ENCODE peak calls at places on chromosomes 5 and 9, in eight cellular contexts. J, C, Y, A, Z, W, X and F are unnamed samples.

GRCh38 chr5:73454379-73455036 is 5.9 kb upstream of the FOXD1 start:
- DNase-seq in X (no peak), W (peak; percentile 56), Z (peak; percentile 58), A (peak; percentile 42), Y (peak; percentile 59), C (peak; percentile 82), J (no peak), F (no peak)

GRCh38 chr5:117065800-117066199 is 491.2 kb upstream of the SEMA6A start:
- DNase-seq in W (no peak), Y (no peak), A (no peak), J (no peak), C (no peak), Z (no peak), X (no peak), F (no peak)

GRCh38 chr5:97936246-97936645 is 753.2 kb upstream of the RIOK2 start:
- DNase-seq in A (peak; percentile 30), C (no peak), X (no peak), Z (no peak), W (no peak), J (no peak), Y (no peak), F (no peak)

GRCh38 chr5:107290780-107291398 is 379.8 kb downstream of the EFNA5 start:
- DNase-seq in X (no peak), A (no peak), C (no peak), Z (no peak), W (no peak), Y (no peak), J (no peak), F (no peak)

GRCh38 chr9:80605129-80605528 is 1033.4 kb downstream of the TLE4 start:
- DNase-seq in A (peak; percentile 34), C (peak; percentile 41), Y (no peak), W (no peak), Z (peak; percentile 59), X (no peak), J (no peak), F (no peak)

GRCh38 chr5:179486596-179487051 is 63.7 kb upstream of the RUFY1 start:
- DNase-seq in W (no peak), Y (no peak), J (no peak), X (no peak), A (peak; percentile 9), C (no peak), Z (peak; percentile 49), F (no peak)

GRCh38 chr5:132830436-132831094 is at the start of gene SHROOM1:
- DNase-seq in Z (peak; percentile 55), A (peak; percentile 49), J (peak; percentile 88), Y (peak; percentile 82), X (peak; percentile 85), C (no peak), W (peak; percentile 82), F (peak; percentile 91)

GRCh38 chr9:93941493-93941892 is 13.7 kb downstream of the BARX1 start:
- DNase-seq in J (no peak), C (no peak), X (no peak), Z (no peak), W (no peak), Y (no peak), A (no peak), F (no peak)

GRCh38 chr5:1009359-1010180 is 968 bp downstream of the NKD2 start:
- DNase-seq in J (no peak), X (peak; percentile 30), W (no peak), A (no peak), Z (no peak), C (no peak), Y (no peak), F (no peak)

GRCh38 chr5:178630475-178630930 is 3.7 kb upstream of the CLK4 start:
- DNase-seq in Y (no peak), W (no peak), C (peak; percentile 90), Z (no peak), A (peak; percentile 14), J (no peak), X (no peak), F (no peak)

GRCh38 chr9:34559616-34560546 is 29.6 kb downstream of the CNTFR start:
- DNase-seq in J (no peak), C (peak; percentile 62), X (no peak), A (peak; percentile 70), W (no peak), Z (peak; percentile 76), Y (peak; percentile 60), F (no peak)

GRCh38 chr9:110105107-110105506 is 102.9 kb downstream of the C9orf152 start:
- DNase-seq in X (no peak), C (no peak), Z (peak; percentile 88), J (no peak), A (peak; percentile 91), W (no peak), Y (no peak), F (no peak)

GRCh38 chr9:131640438-131641181 is 95.3 kb downstream of the PRRT1B start:
- DNase-seq in C (peak; percentile 68), W (no peak), A (peak; percentile 49), Y (no peak), Z (no peak), J (no peak), X (no peak), F (no peak)
- TF ChIP-seq CTCF in C (no peak), W (no peak), A (no peak), Y (no peak), Z (peak; percentile 2), J (no peak), X (no peak), F (no peak)

GRCh38 chr5:69265931-69266330 is 31.2 kb downstream of the CDK7 start:
- DNase-seq in J (no peak), Y (no peak), X (peak; percentile 48), W (peak; percentile 15), C (no peak), A (no peak), Z (peak; percentile 4), F (no peak)
- TF ChIP-seq CTCF in J (peak; percentile 30), Y (no peak), X (peak; percentile 22), W (peak; percentile 26), C (peak; percentile 42), A (peak; percentile 34), Z (peak; percentile 33), F (peak; percentile 26)

DNA sequence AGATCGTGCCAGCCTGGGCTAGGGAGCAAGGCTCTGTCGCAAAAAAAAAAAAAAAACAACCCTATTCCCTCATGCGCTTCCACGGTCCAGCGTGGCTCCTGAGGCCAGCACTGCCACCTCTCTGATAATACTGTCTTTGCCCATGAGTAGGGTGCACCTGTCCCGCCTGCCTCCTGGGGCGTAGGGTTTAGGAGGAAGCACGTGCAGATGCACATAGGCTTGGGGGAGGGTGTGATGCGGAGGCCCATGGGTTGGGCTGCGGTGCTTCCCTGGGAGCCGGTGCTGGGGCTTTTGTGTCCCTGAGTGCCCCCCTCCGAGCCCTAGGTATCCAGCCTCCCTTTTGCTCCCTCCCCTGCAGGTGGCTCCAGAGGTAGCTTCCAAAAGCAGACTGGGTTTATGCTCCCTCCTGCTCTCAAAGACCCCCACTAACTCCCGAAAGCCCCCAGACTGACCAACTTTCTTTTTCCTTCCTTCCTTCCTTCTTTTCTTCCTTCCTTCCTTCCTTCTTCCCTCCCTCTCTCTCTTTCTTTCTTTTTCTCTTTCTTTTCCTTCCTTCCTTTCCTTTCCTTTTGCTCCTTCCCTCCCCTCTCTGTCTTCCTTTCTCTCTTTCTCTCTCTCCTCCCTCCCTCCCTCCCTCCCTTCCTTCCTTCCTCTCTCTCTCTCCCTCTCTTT is 12.8 kb downstream of the FGFR4 start:
- DNase-seq in J (no peak), X (no peak), Z (no peak), C (no peak), W (no peak), A (no peak), Y (peak; percentile 41), F (no peak)
- TF ChIP-seq CTCF in J (no peak), X (no peak), Z (no peak), C (no peak), W (no peak), A (no peak), Y (peak; percentile 2), F (no peak)

DNA sequence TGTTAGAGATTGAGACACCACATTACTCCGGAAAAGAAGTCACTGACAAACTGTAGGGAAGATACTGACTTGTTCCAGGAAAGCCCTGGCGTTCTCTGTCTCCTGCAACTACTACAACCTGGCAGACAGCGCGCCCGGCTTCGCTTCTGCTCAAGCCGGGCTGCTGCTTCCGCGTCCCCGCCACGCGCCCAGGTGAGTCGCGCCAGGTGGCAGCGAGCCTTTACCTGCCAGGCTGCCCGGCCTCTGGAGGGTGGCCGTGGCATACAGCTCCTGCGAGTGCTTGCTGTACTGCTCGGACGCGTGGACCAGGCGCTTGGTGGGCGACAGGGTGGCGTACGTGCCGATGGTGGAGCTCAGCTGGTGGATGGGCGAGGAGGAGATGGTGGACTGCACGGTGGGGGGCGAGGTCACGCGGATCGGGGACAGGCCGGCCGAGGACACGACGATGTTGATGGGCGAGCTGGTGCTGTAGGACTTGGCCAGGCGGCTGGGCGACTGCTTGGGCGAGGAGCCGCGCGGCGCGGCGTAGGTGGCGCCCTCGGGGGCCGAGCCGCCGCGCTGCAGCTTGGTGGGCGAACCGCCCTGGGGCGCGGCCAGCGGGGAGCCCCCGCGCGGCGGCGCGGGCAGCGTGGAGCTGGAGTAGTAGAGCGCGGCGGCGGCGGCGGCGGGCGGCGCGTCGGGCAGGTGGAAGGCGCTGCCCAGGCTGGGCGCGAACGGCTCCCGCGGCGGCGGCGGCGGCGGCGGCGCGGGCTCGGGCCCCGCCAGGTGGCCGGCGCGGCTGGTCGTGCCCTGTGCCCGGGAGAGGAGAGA is 519.6 kb downstream of the CTNND2 start:
- DNase-seq in X (peak; percentile 46), C (no peak), J (no peak), Y (no peak), W (no peak), Z (no peak), A (no peak), F (no peak)
- TF ChIP-seq CTCF in X (no peak), C (no peak), J (no peak), Y (no peak), W (no peak), Z (no peak), A (no peak), F (no peak)

GRCh38 chr9:106974341-106974740 is 111.4 kb downstream of the ZNF462 start:
- DNase-seq in Y (no peak), Z (no peak), A (no peak), C (no peak), J (no peak), X (no peak), W (no peak), F (no peak)

GRCh38 chr9:106980551-106981101 is 117.7 kb downstream of the ZNF462 start:
- DNase-seq in J (no peak), Z (no peak), Y (no peak), W (peak; percentile 30), C (peak; percentile 43), X (no peak), A (peak; percentile 15), F (no peak)

GRCh38 chr9:106970976-106971457 is 108.1 kb downstream of the ZNF462 start:
- DNase-seq in Z (no peak), C (no peak), J (no peak), W (no peak), X (no peak), Y (no peak), A (no peak), F (no peak)

GRCh38 chr9:106981396-106982287 is 118.7 kb downstream of the ZNF462 start:
- DNase-seq in C (no peak), Y (no peak), W (peak; percentile 71), J (peak; percentile 7), A (no peak), Z (no peak), X (no peak), F (peak; percentile 6)

GRCh38 chr9:106976772-106977171 is 113.8 kb downstream of the ZNF462 start:
- DNase-seq in A (no peak), W (peak; percentile 46), X (no peak), C (no peak), Z (no peak), Y (no peak), J (no peak), F (no peak)
- TF ChIP-seq CTCF in A (no peak), W (peak; percentile 41), X (no peak), C (no peak), Z (no peak), Y (no peak), J (peak; percentile 30), F (no peak)